ENCODE peak calls at places on chromosomes 13 and 19, in six cellular contexts. A is right lobe of liver, Y is heart right ventricle, U is MM.1S, B is A549, I is thoracic aorta. T is an unnamed sample.

GRCh38 chr13:37657134-37657533 is 58.6 kb upstream of the POSTN start:
- DNase-seq in B (peak), A (no peak), Y (no peak), I (no peak), U (no peak), T (peak)

GRCh38 chr19:10289836-10290438 is at the start of gene ICAM5:
- DNase-seq in U (no peak), I (no peak), Y (no peak), B (no peak), A (no peak), T (no peak)

GRCh38 chr13:101648766-101649489 is 196.5 kb downstream of the ITGBL1 start:
- DNase-seq in Y (no peak), I (no peak), A (no peak), U (no peak), B (no peak), T (no peak)

GRCh38 chr19:49356382-49356781 is 5.8 kb downstream of the TEAD2 start:
- DNase-seq in Y (no peak), A (no peak), U (no peak), B (no peak), I (no peak), T (no peak)

GRCh38 chr19:48606463-48607358 is at the start of gene SPACA4:
- DNase-seq in B (no peak), A (no peak), U (no peak), I (no peak), Y (no peak), T (no peak)

GRCh38 chr19:47723573-47723923 is 10.3 kb downstream of the EHD2 start:
- DNase-seq in A (no peak), Y (peak), I (no peak), U (no peak), B (no peak), T (no peak)

GRCh38 chr19:16569609-16570320 is 2.5 kb downstream of the SLC35E1 start:
- DNase-seq in B (no peak), U (no peak), A (no peak), Y (no peak), I (no peak), T (no peak)

GRCh38 chr13:20414475-20415287 is 111.0 kb downstream of the CRYL1 start:
- DNase-seq in A (no peak), I (no peak), U (no peak), Y (no peak), B (no peak), T (no peak)

GRCh38 chr19:8210660-8211101 is 1.5 kb downstream of the CERS4 start:
- DNase-seq in I (no peak), B (no peak), U (no peak), Y (no peak), A (no peak), T (no peak)

GRCh38 chr19:13920940-13921744 is 15.1 kb downstream of the CC2D1A start:
- DNase-seq in A (no peak), B (peak), Y (no peak), U (peak), I (no peak), T (no peak)

GRCh38 chr19:8456064-8456463 is 11.3 kb downstream of the HNRNPM start:
- DNase-seq in U (no peak), I (no peak), Y (no peak), B (peak), A (no peak), T (no peak)

GRCh38 chr13:24683833-24684599 is 3.8 kb downstream of the ATP12A start:
- DNase-seq in B (peak), A (peak), I (no peak), U (peak), Y (peak), T (no peak)

GRCh38 chr13:102394158-102395053 is 7.4 kb downstream of the FGF14 start:
- DNase-seq in B (peak), U (peak), I (peak), Y (peak), A (peak), T (peak)

GRCh38 chr13:33050161-33050560 is 33.9 kb downstream of the KL start:
- DNase-seq in Y (no peak), B (no peak), U (no peak), I (no peak), A (no peak), T (no peak)

GRCh38 chr13:33554919-33555791 is 262.8 kb upstream of the RFC3 start:
- DNase-seq in U (no peak), Y (no peak), B (no peak), I (no peak), A (no peak), T (no peak)

GRCh38 chr13:112742583-112742982 is 52.7 kb downstream of the ATP11A start:
- DNase-seq in I (no peak), B (no peak), Y (no peak), A (no peak), U (no peak), T (no peak)

GRCh38 chr19:51821511-51821910 is 26.6 kb downstream of the FPR3 start:
- DNase-seq in I (no peak), B (no peak), Y (no peak), U (no peak), A (no peak), T (no peak)
- TF ChIP-seq CTCF in I (no peak), B (no peak), Y (no peak), U (no peak), A (no peak), T (no peak)

DNA sequence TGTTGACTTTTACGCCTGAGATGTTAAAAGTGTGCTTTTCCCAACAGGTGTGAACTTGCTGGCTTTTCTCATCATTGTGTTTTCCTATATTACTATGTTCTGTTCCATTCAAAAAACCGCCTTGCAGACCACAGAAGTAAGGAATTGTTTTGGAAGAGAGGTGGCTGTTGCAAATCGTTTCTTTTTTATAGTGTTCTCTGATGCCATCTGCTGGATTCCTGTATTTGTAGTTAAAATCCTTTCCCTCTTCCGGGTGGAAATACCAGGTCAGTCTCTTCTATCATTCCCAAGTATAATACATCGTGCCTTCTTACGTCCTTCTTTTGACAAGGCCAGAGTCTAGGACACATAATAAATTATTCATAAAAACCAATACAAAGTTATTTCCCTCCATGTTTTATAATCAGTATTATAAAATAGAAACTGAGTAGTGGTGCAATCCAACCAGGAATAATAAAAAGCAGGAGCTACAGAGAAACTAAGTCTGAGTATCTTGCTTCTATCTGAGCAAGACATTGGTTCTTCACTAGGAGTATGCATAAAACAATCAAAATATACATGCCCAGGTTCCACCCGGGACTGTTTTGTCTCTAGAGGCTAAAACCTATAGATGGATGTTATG is 57.9 kb downstream of the RXFP2 start:
- DNase-seq in U (no peak), I (no peak), A (no peak), Y (no peak), B (peak), T (peak)
- TF ChIP-seq CTCF in U (no peak), I (peak), A (peak), Y (no peak), B (peak), T (peak)

GRCh38 chr19:34888091-34888490 is 38.6 kb upstream of the ZNF30 start:
- DNase-seq in B (no peak), I (no peak), U (no peak), A (no peak), Y (no peak), T (no peak)
- TF ChIP-seq CTCF in B (no peak), I (no peak), U (no peak), A (no peak), Y (no peak), T (no peak)

GRCh38 chr19:38773469-38774177 is at the start of gene LGALS7:
- DNase-seq in I (no peak), U (no peak), A (no peak), B (no peak), Y (no peak), T (no peak)

GRCh38 chr19:38774181-38774950 is 1.0 kb upstream of the LGALS7 start:
- DNase-seq in A (no peak), I (no peak), Y (no peak), B (no peak), U (no peak), T (no peak)

GRCh38 chr19:38765214-38765613 is 8.1 kb downstream of the LGALS7 start:
- DNase-seq in Y (no peak), U (no peak), B (no peak), A (no peak), I (no peak), T (no peak)

GRCh38 chr19:38766276-38767047 is 6.9 kb downstream of the LGALS7 start:
- DNase-seq in A (no peak), I (no peak), Y (no peak), B (no peak), U (no peak), T (no peak)

DNA sequence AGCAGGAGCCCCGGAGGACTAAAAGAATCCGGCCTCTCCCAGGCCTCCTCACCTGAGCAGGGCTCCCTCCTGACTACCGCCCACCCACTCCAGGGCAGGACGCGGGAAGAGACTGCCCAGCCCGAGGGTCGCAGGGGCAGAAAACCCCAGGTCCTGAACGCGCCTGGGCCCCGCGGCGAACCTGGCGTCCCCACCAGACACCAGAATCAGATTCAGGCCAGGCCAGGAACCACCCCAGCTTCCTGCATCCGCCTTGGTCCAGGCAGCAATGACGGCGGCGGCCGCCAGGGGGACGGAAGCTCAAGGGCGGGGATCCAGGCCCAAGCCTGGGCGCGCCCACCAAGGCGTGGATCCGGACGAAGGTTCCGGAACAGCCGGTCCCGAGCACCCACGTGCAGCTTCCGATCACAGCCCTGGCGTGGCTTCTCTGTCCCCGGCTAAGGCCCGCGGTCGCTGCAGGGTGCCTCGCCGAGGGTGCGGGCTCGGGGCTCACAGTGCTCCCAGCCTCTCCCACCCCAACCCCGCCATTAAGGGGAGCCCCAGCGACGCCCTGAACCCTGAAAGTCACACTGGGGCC is 3.6 kb downstream of the LGALS7 start:
- DNase-seq in A (peak), B (peak), Y (peak), U (peak), I (peak), T (peak)
- TF ChIP-seq CTCF in A (peak), B (peak), Y (peak), U (peak), I (peak), T (peak)

DNA sequence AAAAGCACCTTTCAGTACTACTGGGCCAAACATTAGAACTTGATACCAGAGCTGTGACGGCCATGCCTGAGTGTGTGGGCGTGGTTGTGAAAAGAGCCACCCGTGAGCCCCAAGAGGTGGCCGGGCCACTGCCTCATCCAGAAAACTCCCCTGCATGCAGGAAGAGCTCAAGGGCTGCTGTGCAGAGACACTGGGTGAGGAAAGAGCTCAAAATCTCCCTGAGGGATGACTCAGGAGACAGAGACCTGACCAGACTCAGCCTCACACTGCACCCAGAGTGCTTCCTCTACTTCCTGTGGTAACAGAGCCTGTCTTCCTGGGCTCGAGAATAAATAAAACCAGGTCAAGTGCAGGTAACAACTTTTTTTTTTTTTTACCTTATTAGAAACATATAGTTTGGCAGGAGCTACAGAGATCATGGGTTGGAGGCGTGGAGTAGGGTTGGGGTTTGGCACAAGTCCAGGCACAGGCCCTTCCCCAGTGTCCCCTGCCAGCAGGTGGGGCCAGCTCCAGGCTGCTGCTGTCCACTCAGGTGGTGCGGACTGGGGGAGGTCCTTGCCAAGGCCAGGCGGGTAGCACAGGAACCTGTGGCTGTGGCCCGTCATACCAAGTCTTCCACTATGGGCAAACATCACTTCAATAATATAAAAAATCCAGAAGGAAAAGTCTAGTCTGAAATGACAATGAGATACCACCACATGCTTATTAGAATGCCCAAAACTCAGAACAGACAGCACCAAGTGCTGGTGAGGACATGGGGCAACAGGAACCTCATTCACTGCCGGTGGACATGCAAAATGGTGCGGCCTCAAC is 25.5 kb downstream of the ELL start:
- DNase-seq in I (no peak), A (peak), Y (peak), B (no peak), U (peak), T (no peak)
- TF ChIP-seq CTCF in I (no peak), A (peak), Y (no peak), B (no peak), U (no peak), T (no peak)

GRCh38 chr19:4531562-4532165 is 3.4 kb downstream of the PLIN5 start:
- DNase-seq in A (peak), U (no peak), B (no peak), I (no peak), Y (no peak), T (no peak)
- TF ChIP-seq CTCF in A (no peak), U (no peak), B (no peak), I (no peak), Y (no peak), T (no peak)

GRCh38 chr19:2464389-2464788 is 7.6 kb upstream of the LMNB2 start:
- DNase-seq in A (no peak), Y (no peak), B (no peak), I (no peak), U (no peak), T (no peak)

GRCh38 chr19:2460245-2460644 is 3.5 kb upstream of the LMNB2 start:
- DNase-seq in I (no peak), B (no peak), A (no peak), U (no peak), Y (no peak), T (no peak)

GRCh38 chr19:2458054-2458453 is 1.3 kb upstream of the LMNB2 start:
- DNase-seq in I (no peak), Y (no peak), A (no peak), U (no peak), B (no peak), T (no peak)

GRCh38 chr19:2462635-2463421 is 6.1 kb upstream of the LMNB2 start:
- DNase-seq in Y (peak), U (no peak), B (no peak), I (peak), A (peak), T (peak)

DNA sequence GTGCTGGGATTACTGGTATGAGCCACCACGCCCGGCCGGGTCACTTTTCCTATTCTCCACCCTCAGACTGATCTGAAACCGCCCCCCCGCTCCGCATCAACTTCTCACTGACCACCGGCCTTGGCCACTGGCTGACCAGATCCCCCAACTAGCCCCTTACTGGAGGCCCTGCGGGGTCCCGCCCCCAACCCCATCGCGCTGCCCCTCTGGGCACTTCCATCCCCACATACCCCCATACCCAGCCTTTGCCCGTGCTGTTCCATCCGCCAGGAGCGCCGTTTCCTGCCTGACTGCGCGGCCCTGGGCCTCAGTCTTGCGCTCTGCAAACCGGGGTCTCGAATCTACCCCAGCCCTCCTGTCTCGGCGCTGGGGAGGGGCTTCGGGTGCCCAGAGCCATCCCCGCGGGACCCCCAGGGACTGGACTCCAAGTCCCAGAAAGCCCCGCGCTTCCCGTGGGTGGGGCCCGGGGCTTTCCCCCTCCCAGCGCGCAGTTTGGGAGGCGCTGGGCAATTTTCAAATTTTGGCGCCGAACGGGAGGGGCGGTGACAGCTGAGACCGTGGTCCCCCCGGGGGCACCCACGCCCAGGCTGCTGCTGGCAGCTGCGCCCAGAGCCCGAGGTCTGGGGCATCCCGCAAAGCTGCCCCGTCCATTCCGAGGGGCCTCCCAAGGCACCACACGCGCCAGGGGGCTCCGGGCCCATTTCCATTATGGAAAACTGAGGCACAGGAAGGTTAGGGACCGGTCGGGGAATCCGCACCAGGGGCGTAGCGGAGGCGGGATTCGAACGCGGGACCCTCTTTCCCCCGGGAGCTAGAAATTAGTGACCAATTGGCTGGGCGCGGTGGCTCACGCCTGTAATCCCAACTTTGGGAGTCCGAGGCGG is 5.2 kb upstream of the LMNB2 start:
- DNase-seq in I (no peak), A (peak), B (no peak), U (peak), Y (peak), T (no peak)
- TF ChIP-seq CTCF in I (peak), A (no peak), B (no peak), U (peak), Y (no peak), T (peak)

GRCh38 chr13:21620858-21621257 is 16.9 kb upstream of the MICU2 start:
- DNase-seq in U (no peak), B (no peak), Y (no peak), I (no peak), A (no peak), T (no peak)

GRCh38 chr13:21619633-21620220 is 15.8 kb upstream of the MICU2 start:
- DNase-seq in Y (no peak), A (no peak), B (no peak), U (no peak), I (no peak), T (no peak)

DNA sequence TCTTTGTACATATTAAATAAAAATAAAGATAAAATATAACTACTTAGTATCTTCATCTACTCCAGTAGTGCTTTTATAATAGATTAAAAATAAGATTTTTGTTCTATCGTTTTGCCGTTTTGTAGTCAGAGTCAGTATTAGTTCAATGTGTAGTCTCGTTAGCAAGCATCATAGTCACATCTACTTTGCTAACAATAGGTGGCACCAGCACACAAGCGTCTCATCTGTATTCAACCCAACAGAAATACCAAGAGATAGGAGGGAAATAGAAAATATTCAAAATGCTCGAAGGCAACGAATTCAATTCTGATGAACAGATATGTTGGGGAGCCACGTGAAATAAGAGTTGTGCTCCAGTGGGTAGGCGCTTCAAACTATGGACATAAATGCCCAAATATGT is 21.4 kb upstream of the MICU2 start:
- DNase-seq in I (no peak), Y (no peak), B (peak), U (peak), A (no peak), T (no peak)
- TF ChIP-seq CTCF in I (no peak), Y (peak), B (peak), U (peak), A (peak), T (peak)

DNA sequence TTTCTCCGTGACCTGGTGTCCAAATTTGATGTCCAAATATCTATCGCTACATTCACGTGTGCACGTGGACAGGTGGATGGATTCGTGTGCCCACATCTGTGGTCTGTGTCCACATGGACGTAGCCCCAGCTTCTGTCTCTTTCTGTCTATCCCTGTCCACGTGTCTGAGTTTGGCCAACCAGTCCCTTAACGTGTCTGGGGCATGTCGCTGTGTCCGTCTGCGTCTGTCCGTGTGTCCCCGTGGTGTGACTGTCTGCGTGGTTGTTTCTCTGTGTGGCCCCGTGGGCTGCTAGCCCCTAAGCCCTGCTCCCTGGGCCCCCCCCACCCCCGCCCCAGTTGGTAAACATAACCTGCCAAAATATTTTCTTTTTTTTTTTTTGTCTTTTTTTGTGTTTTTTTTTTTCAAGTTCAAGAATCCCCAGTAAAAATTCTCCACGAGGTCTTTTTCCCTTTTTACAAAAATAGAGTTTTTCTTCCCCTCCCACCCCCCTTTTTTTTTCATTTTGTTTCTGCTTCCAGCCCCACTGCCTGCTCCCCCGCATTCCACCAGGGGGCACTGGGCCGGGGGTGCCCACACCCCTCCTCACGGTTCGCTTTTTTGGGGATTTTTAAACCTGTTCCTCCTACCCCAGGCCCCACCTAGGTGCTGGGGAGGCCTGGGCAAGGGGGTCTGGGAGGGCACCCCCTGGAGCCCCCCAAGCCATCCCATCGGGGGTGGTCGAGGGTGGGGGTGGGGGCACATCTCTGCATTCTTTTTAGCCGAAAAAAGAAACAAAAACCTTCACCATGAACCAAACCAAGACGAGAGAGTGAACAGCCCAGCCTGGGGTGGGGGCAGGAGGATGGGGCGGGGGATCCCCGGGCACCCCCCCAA is 18.3 kb downstream of the PRKCSH start:
- DNase-seq in A (no peak), I (no peak), B (no peak), Y (no peak), U (no peak), T (no peak)
- TF ChIP-seq CTCF in A (no peak), I (peak), B (peak), Y (no peak), U (peak), T (peak)

GRCh38 chr19:56253737-56254136 is 18.8 kb upstream of the EDDM13 start:
- DNase-seq in B (peak), Y (no peak), A (no peak), I (no peak), U (peak), T (peak)
- TF ChIP-seq CTCF in B (peak), Y (peak), A (peak), I (no peak), U (peak), T (peak)